ENCODE peak calls at places on chromosomes 6 and 20, in six cellular contexts. D is small intestine, R is dorsolateral prefrontal cortex, G is iPS DF 6.9, L is IMR-90, Z is breast epithelium. J is an unnamed sample.

GRCh38 chr6:71107935-71108420 is 151.1 kb upstream of the B3GAT2 start:
- DNase-seq in D (no peak), R (no peak), G (no peak), L (peak; percentile 71), Z (no peak), J (peak; percentile 77)

GRCh38 chr6:125046107-125046925 is 84.1 kb downstream of the RNF217 start:
- DNase-seq in D (no peak), R (no peak), G (no peak), L (no peak), Z (no peak), J (no peak)

GRCh38 chr6:131116755-131117360 is 18.4 kb upstream of the AKAP7 start:
- DNase-seq in D (peak; percentile 71), R (no peak), G (peak; percentile 29), L (peak; percentile 64), Z (no peak), J (no peak)

GRCh38 chr6:3816251-3816650 is 32.9 kb upstream of the FAM50B start:
- DNase-seq in D (no peak), R (no peak), G (no peak), L (no peak), Z (no peak), J (no peak)

GRCh38 chr6:54916858-54917257 is 70.3 kb downstream of the FAM83B start:
- DNase-seq in D (peak; percentile 69), R (no peak), G (no peak), L (peak; percentile 75), Z (no peak), J (no peak)

GRCh38 chr20:11274137-11274536 is 600.3 kb upstream of the JAG1 start:
- DNase-seq in D (peak; percentile 72), R (peak; percentile 48), G (peak; percentile 33), L (peak; percentile 79), Z (no peak), J (peak; percentile 36)

GRCh38 chr6:225121-225721 is 67.1 kb upstream of the DUSP22 start:
- DNase-seq in D (no peak), R (no peak), G (no peak), L (no peak), Z (no peak), J (no peak)

GRCh38 chr6:12602951-12603710 is 113.4 kb upstream of the PHACTR1 start:
- DNase-seq in D (peak; percentile 59), R (no peak), G (no peak), L (peak; percentile 77), Z (no peak), J (no peak)

DNA sequence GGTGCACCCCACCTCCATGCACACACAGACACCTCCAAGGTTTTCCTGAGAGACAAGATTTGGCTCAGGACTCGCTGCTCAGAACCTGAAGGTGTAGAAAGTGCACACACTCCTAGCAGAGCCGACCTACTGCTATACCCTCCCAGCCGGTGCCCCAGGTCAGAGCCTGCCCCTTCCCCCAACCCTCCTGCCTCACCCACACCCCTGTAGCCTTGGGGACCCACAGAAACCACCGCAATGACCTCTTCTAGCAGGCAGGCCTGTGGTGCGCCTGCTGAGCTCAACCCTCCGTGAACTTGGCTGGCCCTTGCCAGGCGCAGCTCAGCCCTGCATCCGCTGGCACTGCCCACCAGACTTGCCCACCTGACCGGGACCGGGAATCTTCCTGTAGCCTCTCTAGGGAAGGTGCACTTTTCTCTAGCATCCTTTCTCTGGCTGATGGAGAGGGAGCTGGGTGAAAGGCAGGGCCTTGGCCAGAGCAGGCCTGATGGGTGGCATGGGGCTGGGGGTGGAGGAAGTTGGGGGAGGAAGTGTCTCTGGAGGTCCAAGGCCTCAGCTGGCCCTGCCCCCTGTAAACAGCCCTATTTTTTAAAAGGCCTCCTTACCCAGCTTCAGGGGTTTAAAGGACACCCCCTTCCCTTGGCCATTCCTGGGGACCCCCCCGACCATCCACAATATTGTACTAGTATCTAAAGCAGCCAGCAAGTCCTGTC is 36.9 kb upstream of the SLCO4A1 start:
- DNase-seq in D (no peak), R (no peak), G (no peak), L (no peak), Z (no peak), J (no peak)
- H3K4me3 ChIP-seq in D (no peak overlapping the region), R (no peak overlapping the region), G (no peak overlapping the region), L (no peak overlapping the region), Z (no peak overlapping the region), J (no peak overlapping the region)

GRCh38 chr6:6892706-6893601 is 214.8 kb upstream of the RREB1 start:
- DNase-seq in D (no peak), R (no peak), G (no peak), L (no peak), Z (no peak), J (no peak)
- H3K4me3 ChIP-seq in D (no peak overlapping the region), R (no peak overlapping the region), G (no peak overlapping the region), L (no peak overlapping the region), Z (no peak overlapping the region), J (no peak overlapping the region)

GRCh38 chr20:62476074-62476838 is 461 bp upstream of the GATA5 start:
- DNase-seq in D (peak; percentile 71), R (no peak), G (no peak), L (no peak), Z (no peak), J (no peak)

GRCh38 chr20:62473717-62474584 is 1.8 kb downstream of the GATA5 start:
- DNase-seq in D (peak; percentile 66), R (no peak), G (no peak), L (no peak), Z (no peak), J (no peak)

GRCh38 chr20:62474585-62475026 is 1.2 kb downstream of the GATA5 start:
- DNase-seq in D (no peak), R (no peak), G (no peak), L (no peak), Z (no peak), J (no peak)

GRCh38 chr20:62475027-62475818 is 572 bp downstream of the GATA5 start:
- DNase-seq in D (peak; percentile 39), R (no peak), G (no peak), L (no peak), Z (no peak), J (no peak)

DNA sequence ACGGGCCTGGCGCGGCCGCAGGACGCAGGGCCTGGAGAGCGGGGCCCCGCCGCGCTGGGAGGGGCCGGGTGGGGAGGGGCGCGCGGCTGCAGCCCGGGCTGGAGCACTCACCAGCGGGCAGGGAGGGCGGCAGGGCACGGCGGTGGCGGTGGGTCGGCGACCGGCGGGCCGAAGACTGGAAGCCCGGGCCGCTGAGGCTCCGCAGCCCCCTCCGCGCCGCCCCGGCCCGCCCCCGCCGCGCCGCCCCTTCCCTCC is at the start of gene GATA5:
- DNase-seq in D (no peak), R (no peak), G (no peak), L (no peak), Z (no peak), J (no peak)
- H3K4me3 ChIP-seq in D (no peak within 1 kb of the TSS), R (no peak within 1 kb of the TSS), G (peak within 1 kb of the TSS; percentile 23), L (no peak within 1 kb of the TSS), Z (peak within 1 kb of the TSS; percentile 4), J (no peak within 1 kb of the TSS)

DNA sequence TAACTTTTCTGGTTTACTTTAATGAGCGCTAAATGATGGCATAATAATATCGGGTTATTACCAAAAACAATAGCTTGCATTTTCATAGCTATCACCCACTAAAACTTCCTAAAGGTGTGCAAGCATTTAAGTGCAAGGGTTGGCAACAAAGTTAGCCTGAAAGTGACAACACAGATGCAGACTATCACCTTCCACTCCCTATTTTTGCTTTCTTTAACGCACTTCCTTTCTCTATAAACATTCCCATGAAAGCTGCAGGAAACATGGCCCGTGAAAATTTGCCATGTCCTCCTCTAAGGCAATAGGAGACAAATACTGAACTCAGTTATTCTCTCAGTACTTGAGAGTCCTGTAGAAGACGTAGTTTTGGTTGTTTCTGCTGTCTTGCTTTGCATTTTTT is 2.7 kb downstream of the MYCT1 start:
- DNase-seq in D (no peak), R (no peak), G (no peak), L (peak; percentile 30), Z (no peak), J (no peak)
- H3K4me3 ChIP-seq in D (no peak overlapping the region), R (no peak overlapping the region), G (no peak overlapping the region), L (no peak overlapping the region), Z (peak overlapping the region; percentile 15), J (no peak overlapping the region)

GRCh38 chr6:170438402-170438753 is 114.7 kb downstream of the PSMB1 start:
- DNase-seq in D (peak; percentile 81), R (peak; percentile 97), G (no peak), L (peak; percentile 99), Z (no peak), J (peak; percentile 99)
- H3K4me3 ChIP-seq in D (no peak overlapping the region), R (no peak overlapping the region), G (no peak overlapping the region), L (no peak overlapping the region), Z (peak overlapping the region; percentile 15), J (no peak overlapping the region)

J was measured in skeletal muscle cell.